ENCODE peak calls at places on chromosomes 13 and 19, in four cellular contexts. V is WTC11, H is K562, D is HepG2. L is an unnamed sample.

GRCh38 chr19:46859637-46860124 is 1.1 kb upstream of the ARHGAP35 start:
- DNase-seq in V (no peak), H (peak; percentile 65), D (peak; percentile 87), L (peak; percentile 87)

GRCh38 chr13:20977394-20977793 is 74.8 kb upstream of the XPO4 start:
- DNase-seq in V (no peak), H (no peak), D (no peak), L (no peak)

GRCh38 chr13:97344250-97345175 is 89.5 kb upstream of the RAP2A start:
- DNase-seq in V (peak; percentile 53), H (peak; percentile 22), D (peak; percentile 62), L (no peak)

GRCh38 chr19:7565332-7565731 is 29.8 kb downstream of the PNPLA6 start:
- DNase-seq in V (no peak), H (peak; percentile 61), D (no peak), L (no peak)

GRCh38 chr13:30802953-30803478 is 67.7 kb downstream of the ALOX5AP start:
- DNase-seq in V (peak; percentile 88), H (peak; percentile 65), D (peak; percentile 39), L (peak; percentile 71)

GRCh38 chr19:7979559-7979958 is 25.9 kb downstream of the ELAVL1 start:
- DNase-seq in V (no peak), H (no peak), D (no peak), L (no peak)

GRCh38 chr13:42055500-42056085 is 7.1 kb downstream of the DGKH start:
- DNase-seq in V (no peak), H (no peak), D (no peak), L (no peak)

GRCh38 chr19:36111200-36111539 is 227 bp downstream of the OVOL3 start:
- DNase-seq in V (no peak), H (no peak), D (no peak), L (no peak)

GRCh38 chr13:84994582-84994981 is 804.6 kb downstream of the SLITRK6 start:
- DNase-seq in V (no peak), H (no peak), D (peak; percentile 69), L (peak; percentile 2)

GRCh38 chr13:103431880-103432279 is 365.7 kb upstream of the SLC10A2 start:
- DNase-seq in V (no peak), H (no peak), D (no peak), L (no peak)

GRCh38 chr19:43639507-43640423 is at the start of gene CADM4:
- DNase-seq in V (peak; percentile 38), H (peak; percentile 85), D (no peak), L (no peak)

GRCh38 chr13:48492123-48493075 is 40.5 kb downstream of the RCBTB2 start:
- DNase-seq in V (no peak), H (peak; percentile 26), D (no peak), L (no peak)

GRCh38 chr13:30870049-30870884 is 35.8 kb upstream of the MEDAG start:
- DNase-seq in V (peak; percentile 83), H (peak; percentile 78), D (no peak), L (no peak)

GRCh38 chr13:41562083-41562482 is 104.7 kb downstream of the RGCC start:
- DNase-seq in V (no peak), H (no peak), D (no peak), L (no peak)

GRCh38 chr13:33251131-33251629 is 34.4 kb downstream of the STARD13 start:
- DNase-seq in V (no peak), H (no peak), D (no peak), L (no peak)

GRCh38 chr19:51565583-51565982 is 5.5 kb upstream of the ZNF175 start:
- DNase-seq in V (no peak), H (no peak), D (no peak), L (no peak)

GRCh38 chr19:10227215-10227971 is 3.7 kb downstream of the S1PR2 start:
- DNase-seq in V (peak; percentile 52), H (peak; percentile 67), D (no peak), L (no peak)

GRCh38 chr19:58054792-58055482 is 4.1 kb upstream of the ZNF135 start:
- DNase-seq in V (peak; percentile 84), H (no peak), D (no peak), L (no peak)

GRCh38 chr13:76048126-76048525 is 412.0 kb downstream of the LMO7 start:
- DNase-seq in V (no peak), H (no peak), D (no peak), L (no peak)

GRCh38 chr19:2578911-2579677 is 103.2 kb downstream of the GADD45B start:
- DNase-seq in V (peak; percentile 92), H (peak; percentile 75), D (peak; percentile 90), L (peak; percentile 74)

GRCh38 chr19:2579678-2580280 is 103.9 kb downstream of the GADD45B start:
- DNase-seq in V (no peak), H (no peak), D (no peak), L (no peak)

GRCh38 chr19:2575734-2576481 is 100.0 kb downstream of the GADD45B start:
- DNase-seq in V (no peak), H (no peak), D (peak; percentile 79), L (no peak)

GRCh38 chr19:2577722-2578335 is 101.9 kb downstream of the GADD45B start:
- DNase-seq in V (no peak), H (no peak), D (no peak), L (no peak)

GRCh38 chr19:2578391-2578826 is 102.5 kb downstream of the GADD45B start:
- DNase-seq in V (peak; percentile 50), H (no peak), D (no peak), L (peak; percentile 72)
- TF ChIP-seq HMGXB4 in V (no peak), H (no peak), D (no peak), L (no peak)

GRCh38 chr19:49809987-49810389 is 3.1 kb downstream of the FUZ start:
- DNase-seq in V (no peak), H (no peak), D (no peak), L (no peak)

GRCh38 chr19:49808762-49809154 is 4.3 kb downstream of the FUZ start:
- DNase-seq in V (peak; percentile 99), H (peak; percentile 96), D (peak; percentile 59), L (peak; percentile 88)

GRCh38 chr19:49807888-49808675 is 5.0 kb downstream of the FUZ start:
- DNase-seq in V (no peak), H (no peak), D (no peak), L (no peak)

GRCh38 chr19:49811328-49811727 is 1.8 kb downstream of the FUZ start:
- DNase-seq in V (no peak), H (no peak), D (no peak), L (peak; percentile 30)

DNA sequence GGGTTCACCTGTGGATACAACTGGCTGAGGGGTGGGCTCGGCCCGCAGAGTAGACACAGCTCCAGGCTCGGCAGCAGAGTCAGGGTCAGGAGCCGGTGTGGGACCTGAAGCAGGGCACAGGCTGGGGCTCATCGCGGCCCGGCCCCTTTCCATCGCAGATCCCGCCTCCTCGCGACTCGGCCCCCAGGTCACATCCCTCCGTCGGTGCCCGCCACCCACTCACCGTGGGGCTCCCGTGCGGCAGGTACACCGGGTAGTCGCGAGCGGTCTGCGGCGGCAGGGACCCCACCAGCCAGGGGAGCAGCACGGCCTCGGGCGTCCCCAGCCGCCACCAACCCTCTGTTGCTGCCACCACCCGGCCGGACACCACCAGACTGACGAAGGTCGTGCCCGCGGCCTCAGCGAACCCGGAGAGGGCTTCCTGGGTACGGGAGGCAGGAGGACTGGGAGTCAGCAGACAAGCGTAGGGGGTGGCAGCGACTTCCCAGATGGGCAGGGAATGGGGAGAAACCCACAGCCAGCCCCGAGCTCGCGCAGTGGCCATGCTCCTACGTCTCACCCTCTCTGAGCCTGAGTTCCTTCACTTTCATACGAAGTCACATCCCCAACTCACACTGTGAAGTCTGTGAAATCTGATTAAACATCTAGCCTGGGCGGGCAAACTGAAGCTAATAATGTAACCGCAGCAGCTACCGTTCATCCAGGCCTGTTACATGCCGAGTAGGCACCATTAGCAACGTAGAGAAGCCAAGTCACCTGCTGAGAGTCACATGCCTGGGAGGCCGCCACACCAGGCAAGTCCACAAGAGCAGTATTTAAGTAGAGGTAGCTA is 3.7 kb downstream of the FUZ start:
- DNase-seq in V (peak; percentile 67), H (no peak), D (peak; percentile 35), L (peak; percentile 60)
- TF ChIP-seq HMGXB4 in V (peak; percentile 77), H (no peak), D (peak; percentile 86), L (no peak)

DNA sequence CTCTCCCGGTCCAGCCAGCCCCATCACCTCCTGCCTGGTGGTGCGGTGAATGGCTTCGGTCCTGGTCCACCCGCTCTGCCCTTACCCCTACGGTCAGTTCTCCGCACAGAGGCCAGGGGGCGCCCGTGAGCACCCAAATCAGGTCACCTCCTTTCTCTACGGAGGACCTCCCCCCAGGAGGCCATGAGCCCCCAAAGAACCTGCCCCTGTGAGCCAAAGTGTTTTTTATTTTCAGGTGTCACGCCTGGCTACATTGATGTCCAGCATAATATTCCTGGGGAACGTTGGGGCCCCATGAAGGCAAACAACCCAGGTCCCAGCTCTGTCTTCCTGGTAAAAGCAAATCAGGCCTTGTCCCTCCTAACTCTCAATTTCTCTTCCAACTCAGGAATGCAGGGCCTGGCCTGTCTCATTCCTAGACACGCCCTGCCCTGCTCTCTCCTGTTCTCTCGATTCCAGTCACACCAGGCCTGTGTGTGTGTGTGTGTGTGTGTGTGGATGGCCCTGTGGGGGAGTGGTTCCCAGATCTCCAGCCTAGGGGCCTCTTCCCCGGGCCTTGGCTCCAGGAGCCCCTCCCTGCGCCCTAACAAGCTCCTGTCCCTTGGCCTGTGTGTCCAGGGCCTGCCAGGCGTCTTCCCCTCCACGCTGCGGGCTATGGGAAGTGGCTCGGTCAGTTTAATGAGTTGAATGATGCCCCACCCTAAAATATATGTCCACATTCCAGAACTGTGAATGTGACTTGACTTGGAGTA is 9.7 kb upstream of the GIPC1 start:
- DNase-seq in V (peak; percentile 91), H (peak; percentile 80), D (peak; percentile 64), L (peak; percentile 95)
- TF ChIP-seq HMGXB4 in V (no peak), H (no peak), D (peak; percentile 68), L (no peak)

DNA sequence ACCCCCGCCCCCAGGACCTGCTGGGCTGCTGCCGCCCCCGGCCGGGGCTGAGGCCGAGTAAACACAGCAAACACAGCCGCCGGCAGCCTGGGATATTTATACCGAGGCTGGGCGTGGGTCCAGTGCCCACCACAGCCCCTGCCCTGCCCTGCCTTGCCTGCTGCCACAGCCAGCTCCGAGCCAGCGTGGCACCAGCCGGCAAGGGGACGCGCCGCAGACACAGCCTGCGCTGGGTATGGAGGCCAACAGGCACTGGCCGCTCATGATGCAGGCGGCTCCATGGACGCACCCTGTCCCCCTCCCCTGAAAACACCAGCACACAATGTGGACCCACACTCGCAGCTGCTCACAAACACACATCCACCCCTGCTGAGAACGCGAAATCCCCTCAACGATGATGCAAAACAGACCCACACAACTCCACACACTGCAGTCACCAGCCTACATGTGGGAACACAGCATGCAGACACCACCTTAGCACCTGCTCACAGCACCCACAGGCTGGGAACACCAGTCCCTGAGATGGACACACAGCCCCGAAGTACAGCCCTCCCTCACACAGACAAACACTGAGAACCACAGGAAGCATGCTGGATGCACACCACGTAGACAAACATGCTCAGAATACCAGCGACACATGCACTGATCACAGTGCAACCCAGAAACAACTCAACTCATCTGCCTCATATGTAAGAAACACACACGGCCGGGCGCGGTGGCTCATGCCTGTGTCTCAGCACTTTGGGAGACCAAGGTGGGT is 16.2 kb downstream of the CCDC97 start:
- DNase-seq in V (no peak), H (no peak), D (peak; percentile 56), L (no peak)
- TF ChIP-seq HMGXB4 in V (no peak), H (no peak), D (no peak), L (no peak)

GRCh38 chr19:3162418-3163229 is 15.9 kb upstream of the S1PR4 start:
- DNase-seq in V (no peak), H (peak; percentile 71), D (peak; percentile 44), L (peak; percentile 53)
- TF ChIP-seq HMGXB4 in V (no peak), H (no peak), D (no peak), L (no peak)

DNA sequence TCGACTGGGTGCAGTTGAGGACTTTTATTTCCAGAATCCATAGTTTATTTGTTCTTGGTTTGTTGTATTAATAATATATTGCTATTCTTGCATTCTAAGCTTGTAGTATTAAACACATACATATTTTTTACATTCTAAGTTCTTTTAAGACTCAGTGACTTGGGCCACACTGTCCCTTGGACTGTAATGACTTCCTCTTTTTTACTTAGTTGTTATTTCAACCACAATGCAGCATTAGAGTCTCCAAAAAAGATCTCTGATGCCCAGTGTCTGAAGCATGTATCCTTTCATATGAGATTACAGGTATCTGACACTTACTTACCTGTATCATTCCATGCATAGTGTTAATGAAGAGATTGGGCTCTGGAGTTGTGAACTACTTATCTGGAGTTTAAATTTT is 864.9 kb upstream of the PCDH20 start:
- DNase-seq in V (no peak), H (no peak), D (no peak), L (no peak)
- TF ChIP-seq HMGXB4 in V (no peak), H (no peak), D (no peak), L (no peak)

L was measured in A549.